ENCODE peak calls at places on chromosome X, in nine cellular contexts. E is adipocyte, B is uterus, U is testis, X is foreskin fibroblast, Z is IMR-90, H is heart left ventricle, W is cardiac fibroblast, S is sigmoid colon. F is an unnamed sample.

GRCh38 chrX:24242649-24243556 is 71.0 kb downstream of the SUPT20HL2 start:
- DNase-seq in X (peak; percentile 74), E (peak; percentile 86), W (peak; percentile 97), B (peak; percentile 63), U (peak; percentile 69), S (peak; percentile 90), Z (peak; percentile 63), H (peak; percentile 48), F (peak; percentile 93)

GRCh38 chrX:49977319-49978090 is 55.1 kb downstream of the CLCN5 start:
- DNase-seq in Z (no peak), W (no peak), B (no peak), E (no peak), H (no peak), X (no peak), S (no peak), U (no peak), F (no peak)

GRCh38 chrX:152897216-152898144 is at the start of gene ZNF185:
- DNase-seq in W (peak; percentile 38), X (peak; percentile 15), H (no peak), B (no peak), U (peak; percentile 25), S (no peak), E (peak; percentile 22), Z (no peak), F (no peak)

GRCh38 chrX:119971184-119971583 is 27.6 kb upstream of the NKAP start:
- DNase-seq in B (no peak), E (no peak), X (no peak), U (no peak), H (no peak), Z (no peak), S (no peak), W (no peak), F (no peak)

GRCh38 chrX:132833373-132833772 is 125.1 kb downstream of the HS6ST2 start:
- DNase-seq in Z (no peak), E (no peak), H (no peak), S (no peak), U (no peak), W (no peak), X (no peak), B (no peak), F (no peak)

GRCh38 chrX:46733226-46733625 is 25.7 kb downstream of the SLC9A7 start:
- DNase-seq in Z (no peak), S (no peak), X (no peak), H (no peak), E (no peak), B (no peak), U (no peak), W (no peak), F (no peak)

GRCh38 chrX:140766024-140766611 is 56.6 kb downstream of the LINC00632 start:
- DNase-seq in W (peak; percentile 72), U (peak; percentile 51), X (no peak), B (peak; percentile 20), E (peak; percentile 88), S (peak; percentile 61), Z (peak; percentile 66), H (no peak), F (no peak)

GRCh38 chrX:53556868-53557267 is 122.7 kb upstream of the HSD17B10 start:
- DNase-seq in H (no peak), S (no peak), X (no peak), U (no peak), B (no peak), Z (no peak), E (no peak), W (no peak), F (no peak)

GRCh38 chrX:19535481-19535880 is 20.2 kb upstream of the MAP3K15 start:
- DNase-seq in E (peak; percentile 48), W (peak; percentile 47), H (no peak), Z (peak; percentile 24), B (no peak), U (no peak), X (no peak), S (no peak), F (peak; percentile 1)

GRCh38 chrX:46381630-46382029 is 163.6 kb downstream of the ZNF674 start:
- DNase-seq in S (no peak), W (peak; percentile 19), U (peak; percentile 16), E (peak; percentile 15), Z (peak; percentile 17), X (no peak), B (no peak), H (no peak), F (no peak)

GRCh38 chrX:56802428-56802827 is 73.4 kb downstream of the NBDY start:
- DNase-seq in W (no peak), S (no peak), B (no peak), X (no peak), E (no peak), U (no peak), Z (no peak), H (no peak), F (no peak)

GRCh38 chrX:24054182-24055042 is at the start of gene EIF2S3:
- DNase-seq in Z (peak; percentile 98), S (peak; percentile 96), B (peak; percentile 93), X (peak; percentile 87), E (peak; percentile 98), W (peak; percentile 97), H (peak; percentile 92), U (peak; percentile 89), F (peak; percentile 87)

GRCh38 chrX:39616098-39616729 is 481.5 kb downstream of the BCOR start:
- DNase-seq in H (no peak), S (no peak), U (no peak), E (no peak), B (no peak), Z (no peak), X (no peak), W (peak; percentile 1), F (no peak)

GRCh38 chrX:39613508-39613921 is 484.2 kb downstream of the BCOR start:
- DNase-seq in X (no peak), W (peak; percentile 21), E (peak; percentile 3), Z (no peak), B (peak; percentile 56), U (no peak), S (no peak), H (peak; percentile 40), F (no peak)

GRCh38 chrX:39613997-39614679 is 483.6 kb downstream of the BCOR start:
- DNase-seq in B (no peak), U (no peak), W (no peak), Z (no peak), S (no peak), H (no peak), E (no peak), X (no peak), F (no peak)

GRCh38 chrX:39611468-39611867 is 486.3 kb downstream of the BCOR start:
- DNase-seq in B (no peak), S (no peak), H (no peak), W (no peak), Z (no peak), U (no peak), X (no peak), E (no peak), F (no peak)

DNA sequence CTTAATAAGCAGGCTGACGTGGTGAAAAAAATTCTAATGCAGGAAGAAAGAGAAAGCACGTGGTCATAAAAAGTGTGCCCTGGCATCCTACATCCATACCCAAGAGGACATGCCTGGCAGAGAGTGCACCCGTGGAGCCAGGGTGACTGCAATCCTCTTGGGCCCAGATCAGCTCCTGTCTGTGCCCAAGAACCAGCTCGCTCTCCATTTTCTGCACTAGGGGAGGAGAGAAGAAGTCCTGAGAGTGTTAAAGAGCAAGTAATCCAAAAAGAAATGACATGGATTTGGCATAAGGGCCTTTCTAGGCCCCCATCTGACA is 483.1 kb downstream of the BCOR start:
- DNase-seq in W (no peak), Z (no peak), H (no peak), X (no peak), U (no peak), S (no peak), E (no peak), B (no peak), F (no peak)
- H3K4me3 ChIP-seq in W (no peak overlapping the region), Z (no peak overlapping the region), H (no peak overlapping the region), X (no peak overlapping the region), U (no peak overlapping the region), S (no peak overlapping the region), E (no peak overlapping the region), B (no peak overlapping the region), F (no peak overlapping the region)

DNA sequence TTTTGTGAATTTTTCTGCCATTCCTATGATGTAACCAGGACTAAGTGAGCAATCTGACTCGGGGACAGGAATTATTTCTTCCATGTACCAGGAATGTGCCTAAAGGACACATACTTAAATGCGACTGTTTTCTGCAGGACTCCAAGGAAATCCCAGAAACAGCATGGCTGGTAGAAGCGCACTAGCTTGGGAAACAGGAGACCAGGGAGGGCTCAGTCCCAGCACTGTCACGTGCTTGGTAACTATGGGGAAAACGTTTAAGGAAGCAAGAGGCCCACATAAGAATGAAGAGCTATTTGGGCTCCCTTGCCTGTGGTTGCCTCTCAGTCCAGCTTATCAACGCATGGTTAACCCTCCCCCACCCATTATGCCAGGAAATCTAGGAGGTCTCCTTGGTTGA is 19.6 kb downstream of the MPP1 start:
- DNase-seq in X (no peak), Z (no peak), B (no peak), S (no peak), U (no peak), E (no peak), H (no peak), W (peak; percentile 61), F (no peak)
- H3K4me3 ChIP-seq in X (no peak overlapping the region), Z (no peak overlapping the region), B (no peak overlapping the region), S (no peak overlapping the region), U (no peak overlapping the region), E (no peak overlapping the region), H (no peak overlapping the region), W (no peak overlapping the region), F (no peak overlapping the region)

DNA sequence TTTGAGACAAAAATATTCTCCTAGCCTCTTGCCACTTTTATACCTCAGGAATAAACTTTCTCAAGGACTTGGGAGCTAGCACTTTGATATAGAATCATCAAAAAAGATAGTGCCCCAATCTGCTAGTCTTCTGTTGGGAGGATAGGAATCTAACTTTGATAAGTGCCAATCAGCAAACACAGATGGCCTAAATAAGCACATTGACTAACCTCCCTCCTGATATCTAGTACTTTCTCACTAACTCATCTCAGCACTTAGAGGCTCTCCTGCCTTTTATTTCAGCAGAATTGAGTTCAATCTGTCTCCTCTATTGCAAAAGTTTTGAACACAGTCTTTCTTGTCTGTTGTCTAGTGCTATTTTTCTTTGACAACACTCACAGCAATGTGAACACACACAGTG is 798.4 kb upstream of the FTHL17 start:
- DNase-seq in S (no peak), E (no peak), Z (no peak), U (no peak), H (no peak), W (no peak), B (no peak), X (no peak), F (no peak)
- H3K4me3 ChIP-seq in S (no peak overlapping the region), E (no peak overlapping the region), Z (no peak overlapping the region), U (no peak overlapping the region), H (no peak overlapping the region), W (no peak overlapping the region), B (no peak overlapping the region), X (no peak overlapping the region), F (no peak overlapping the region)

DNA sequence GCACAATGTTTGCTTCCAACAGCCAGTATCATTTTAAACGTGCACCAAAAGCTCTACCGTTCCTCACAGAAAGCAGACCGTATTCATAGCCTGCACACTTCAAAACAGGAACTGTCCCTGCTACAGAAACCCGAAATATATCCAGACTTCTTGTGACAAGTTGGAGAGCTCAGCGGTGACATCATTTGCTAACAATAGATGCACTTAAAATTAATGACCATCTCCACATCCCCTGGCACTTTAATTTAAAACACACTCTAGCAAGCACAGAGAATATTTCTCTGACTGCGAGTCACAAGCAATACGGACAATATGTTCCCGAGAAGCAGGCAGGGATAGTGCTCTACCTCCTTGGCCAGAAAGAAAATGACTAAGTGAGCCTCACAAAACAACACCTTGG is 2.5 kb downstream of the NYX start:
- DNase-seq in X (peak; percentile 50), U (no peak), S (no peak), E (peak; percentile 26), H (no peak), Z (peak; percentile 24), B (no peak), W (peak; percentile 23), F (no peak)
- H3K4me3 ChIP-seq in X (no peak overlapping the region), U (no peak overlapping the region), S (peak overlapping the region; percentile 8), E (peak overlapping the region; percentile 54), H (peak overlapping the region; percentile 0), Z (no peak overlapping the region), B (no peak overlapping the region), W (no peak overlapping the region), F (no peak overlapping the region)